ENCODE peak calls at places on chromosomes 6 and 20, in six cellular contexts. G is activated CD4-positive, alpha-beta T cell treated with anti-CD3 and anti-CD28 coated beads for 48 hours; N is cardiac fibroblast; B is GDM1; R is NCI-H1417; P is amygdala. K is an unnamed sample.

GRCh38 chr20:24782801-24783630 is 166.1 kb upstream of the CST7 start:
- DNase-seq in N (no peak), B (no peak), P (no peak), R (no peak), G (peak; percentile 7), K (no peak)

GRCh38 chr20:57663681-57664451 is 43.6 kb upstream of the ZBP1 start:
- DNase-seq in G (no peak), N (no peak), P (no peak), B (no peak), R (no peak), K (no peak)

GRCh38 chr6:139738801-139739490 is 364.5 kb upstream of the CITED2 start:
- DNase-seq in G (no peak), R (no peak), N (peak; percentile 54), B (no peak), P (no peak), K (no peak)

GRCh38 chr20:43191946-43192847 is 2.5 kb upstream of the PTPRT start:
- DNase-seq in G (peak; percentile 33), B (peak; percentile 6), N (no peak), R (peak; percentile 39), P (peak; percentile 26), K (no peak)

GRCh38 chr20:18101125-18101820 is 36.4 kb upstream of the KAT14 start:
- DNase-seq in P (no peak), R (peak; percentile 38), B (no peak), N (no peak), G (no peak), K (no peak)

GRCh38 chr6:55659304-55659703 is 80.3 kb upstream of the HMGCLL1 start:
- DNase-seq in N (no peak), B (no peak), R (no peak), G (no peak), P (no peak), K (no peak)

GRCh38 chr20:35021063-35021462 is 65.4 kb downstream of the MYH7B start:
- DNase-seq in R (no peak), P (no peak), N (peak; percentile 89), G (no peak), B (no peak), K (no peak)

GRCh38 chr20:13333793-13334192 is 112.7 kb downstream of the ISM1 start:
- DNase-seq in G (no peak), P (no peak), N (no peak), R (peak; percentile 9), B (no peak), K (no peak)

GRCh38 chr6:119313937-119314893 is 35.3 kb downstream of the MAN1A1 start:
- DNase-seq in G (peak; percentile 33), P (no peak), N (no peak), R (no peak), B (no peak), K (no peak)

GRCh38 chr6:166050559-166050958 is 117.1 kb downstream of the TBXT start:
- DNase-seq in N (no peak), P (no peak), G (no peak), R (no peak), B (no peak), K (no peak)

GRCh38 chr6:143361536-143362191 is 88.8 kb downstream of the ADAT2 start:
- DNase-seq in B (no peak), N (no peak), G (no peak), P (no peak), R (no peak), K (no peak)

GRCh38 chr6:168456907-168457771 is 16.2 kb downstream of the SMOC2 start:
- DNase-seq in P (no peak), N (no peak), G (no peak), B (no peak), R (no peak), K (no peak)

GRCh38 chr6:27312146-27312949 is at the start of gene POM121L2:
- DNase-seq in N (peak; percentile 63), G (peak; percentile 71), P (peak; percentile 1), R (peak; percentile 61), B (peak; percentile 42), K (no peak)

GRCh38 chr6:10409766-10410209 is 5.1 kb downstream of the TFAP2A start:
- DNase-seq in R (no peak), N (no peak), P (no peak), B (no peak), G (no peak), K (no peak)

GRCh38 chr6:13466304-13467215 is 20.8 kb downstream of the GFOD1 start:
- DNase-seq in G (peak; percentile 77), N (no peak), R (no peak), B (no peak), P (no peak), K (no peak)

GRCh38 chr6:56992703-56993102 is 37.8 kb downstream of the BEND6 start:
- DNase-seq in N (peak; percentile 20), G (no peak), R (no peak), B (no peak), P (no peak), K (no peak)

GRCh38 chr6:87832025-87832825 is 130.2 kb upstream of the AKIRIN2 start:
- DNase-seq in B (no peak), G (no peak), R (peak; percentile 49), P (no peak), N (peak; percentile 58), K (no peak)

GRCh38 chr6:164322533-164322932 is 908.0 kb downstream of the QKI start:
- DNase-seq in G (no peak), P (no peak), R (no peak), B (no peak), N (peak; percentile 95), K (no peak)

GRCh38 chr20:48921168-48921882 is at the start of gene ARFGEF2:
- DNase-seq in B (peak; percentile 89), R (peak; percentile 96), P (peak; percentile 85), G (peak; percentile 94), N (peak; percentile 86), K (no peak)

GRCh38 chr20:35171438-35171752 is 477 bp upstream of the PROCR start:
- DNase-seq in G (no peak), N (no peak), P (no peak), R (no peak), B (no peak), K (no peak)

GRCh38 chr20:8545212-8545611 is 413.1 kb downstream of the PLCB1 start:
- DNase-seq in G (no peak), B (no peak), N (peak; percentile 58), P (no peak), R (no peak), K (peak; percentile 37)

GRCh38 chr6:104705095-104705707 is 154.5 kb downstream of the HACE1 start:
- DNase-seq in N (peak; percentile 96), R (no peak), P (no peak), B (peak; percentile 92), G (peak; percentile 41), K (no peak)

GRCh38 chr6:144434308-144434990 is 149.3 kb downstream of the UTRN start:
- DNase-seq in R (no peak), P (no peak), B (no peak), G (no peak), N (peak; percentile 91), K (peak; percentile 51)

GRCh38 chr6:130676077-130676772 is 151.0 kb upstream of the SMLR1 start:
- DNase-seq in N (no peak), G (no peak), P (no peak), R (peak; percentile 19), B (no peak), K (no peak)

GRCh38 chr6:40532349-40533028 is 54.7 kb downstream of the LRFN2 start:
- DNase-seq in R (peak; percentile 54), B (no peak), G (no peak), N (no peak), P (no peak), K (no peak)

GRCh38 chr20:31673435-31673834 is 35.7 kb downstream of the COX4I2 start:
- DNase-seq in G (no peak), R (no peak), B (no peak), P (no peak), N (no peak), K (no peak)

GRCh38 chr6:148799647-148800046 is 52.8 kb downstream of the UST start:
- DNase-seq in R (no peak), G (no peak), N (no peak), P (no peak), B (no peak), K (no peak)